ENCODE peak calls at places on chromosome X, in four cellular contexts. H is tibial nerve, B is Caco-2, P is GM23248. X is an unnamed sample.

GRCh38 chrX:30414144-30414543 is 105.0 kb upstream of the NR0B1 start:
- DNase-seq in H (no peak), B (no peak), P (no peak), X (no peak)

GRCh38 chrX:47179221-47179927 is 14.3 kb upstream of the UBA1 start:
- DNase-seq in H (no peak), B (no peak), P (peak; percentile 78), X (no peak)

GRCh38 chrX:43975747-43976146 is 2.6 kb upstream of the NDP start:
- DNase-seq in H (no peak), B (no peak), P (no peak), X (no peak)

GRCh38 chrX:101619336-101619735 is 1.5 kb upstream of the ARMCX6 start:
- DNase-seq in H (no peak), B (no peak), P (no peak), X (no peak)

GRCh38 chrX:642436-643210 is 12.0 kb downstream of the SHOX start:
- DNase-seq in H (no peak), B (no peak), P (no peak), X (no peak)

GRCh38 chrX:38149016-38149415 is 71.7 kb downstream of the SRPX start:
- DNase-seq in H (no peak), B (no peak), P (no peak), X (no peak)

GRCh38 chrX:132219343-132219768 is at the start of gene RAP2C:
- DNase-seq in H (peak; percentile 80), B (peak; percentile 74), P (peak; percentile 81), X (peak; percentile 16)

GRCh38 chrX:19611636-19612376 is 96.5 kb upstream of the MAP3K15 start:
- DNase-seq in H (no peak), B (no peak), P (no peak), X (no peak)

GRCh38 chrX:25012433-25012735 is 3.4 kb downstream of the ARX start:
- DNase-seq in H (no peak), B (no peak), P (peak; percentile 24), X (no peak)

GRCh38 chrX:51336584-51336983 is 4.0 kb downstream of the NUDT10 start:
- DNase-seq in H (peak; percentile 5), B (peak; percentile 27), P (peak; percentile 62), X (no peak)

GRCh38 chrX:68697465-68698125 is 50.1 kb downstream of the STARD8 start:
- DNase-seq in H (no peak), B (no peak), P (no peak), X (no peak)

GRCh38 chrX:68698955-68699354 is 51.5 kb downstream of the STARD8 start:
- DNase-seq in H (no peak), B (peak; percentile 66), P (no peak), X (no peak)

GRCh38 chrX:68697036-68697435 is 49.6 kb downstream of the STARD8 start:
- DNase-seq in H (no peak), B (no peak), P (no peak), X (no peak)

GRCh38 chrX:68703369-68703768 is 55.9 kb downstream of the STARD8 start:
- DNase-seq in H (no peak), B (no peak), P (no peak), X (no peak)

GRCh38 chrX:68699960-68700746 is 52.7 kb downstream of the STARD8 start:
- DNase-seq in H (no peak), B (no peak), P (peak; percentile 81), X (no peak)
- H3K4me1 ChIP-seq in H (peaks cover 10% of the 10 kb centered on the region), B (no peaks in the 10 kb centered on the region), P (peaks cover 15% of the 10 kb centered on the region), X (peaks cover 3% of the 10 kb centered on the region)

DNA sequence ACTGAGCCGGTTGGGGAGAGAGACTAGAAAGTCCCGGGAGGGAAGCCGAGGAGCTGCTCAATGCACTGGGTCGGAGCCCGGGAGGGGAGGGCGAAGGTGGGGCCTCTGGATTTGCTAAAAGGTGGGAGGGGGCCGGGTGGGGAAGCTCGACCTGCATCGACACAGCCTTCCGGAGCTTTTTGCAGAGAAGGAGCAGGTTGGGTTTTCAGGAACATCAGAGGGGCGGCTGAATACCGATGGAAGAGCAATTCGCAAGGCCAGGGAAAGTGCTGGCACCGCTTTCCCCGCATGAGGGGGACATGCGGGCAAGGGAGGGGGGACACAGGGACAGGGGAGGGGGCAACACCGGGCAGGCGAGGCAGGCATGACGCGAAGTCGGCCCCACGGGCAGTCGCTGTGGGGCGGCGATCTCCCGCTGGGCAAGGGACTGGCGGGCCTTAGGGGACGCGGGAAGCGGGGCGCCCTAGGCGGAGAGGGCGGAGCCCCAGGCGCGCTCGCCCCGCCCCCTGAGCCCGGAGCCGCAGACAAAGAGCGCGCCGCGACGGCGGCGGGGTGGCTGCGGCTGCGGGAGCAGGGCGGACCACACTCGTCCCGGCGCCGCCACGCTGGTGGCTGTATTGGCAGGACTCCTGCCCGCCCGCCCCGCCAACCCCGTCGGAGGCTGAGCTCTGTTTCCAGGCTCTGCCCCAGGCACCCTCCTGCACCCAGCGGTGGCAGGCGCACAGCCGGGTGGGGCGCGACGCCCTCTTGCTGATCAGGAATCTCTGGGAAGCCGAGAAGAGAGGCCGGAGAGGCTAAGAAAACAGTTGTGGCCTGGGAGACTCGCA is 11.6 kb downstream of the PDZD4 start:
- DNase-seq in H (no peak), B (no peak), P (peak; percentile 43), X (no peak)
- H3K4me3 ChIP-seq in H (peak overlapping the region; percentile 28), B (peak overlapping the region; percentile 46), P (peak overlapping the region; percentile 57), X (peak overlapping the region; percentile 24)

GRCh38 chrX:104330966-104331365 is 76.2 kb upstream of the ESX1 start:
- DNase-seq in H (no peak), B (no peak), P (peak; percentile 71), X (no peak)
- H3K4me1 ChIP-seq in H (no peaks in the 10 kb centered on the region), B (no peaks in the 10 kb centered on the region), P (peaks cover 51% of the 10 kb centered on the region), X (no peaks in the 10 kb centered on the region)

DNA sequence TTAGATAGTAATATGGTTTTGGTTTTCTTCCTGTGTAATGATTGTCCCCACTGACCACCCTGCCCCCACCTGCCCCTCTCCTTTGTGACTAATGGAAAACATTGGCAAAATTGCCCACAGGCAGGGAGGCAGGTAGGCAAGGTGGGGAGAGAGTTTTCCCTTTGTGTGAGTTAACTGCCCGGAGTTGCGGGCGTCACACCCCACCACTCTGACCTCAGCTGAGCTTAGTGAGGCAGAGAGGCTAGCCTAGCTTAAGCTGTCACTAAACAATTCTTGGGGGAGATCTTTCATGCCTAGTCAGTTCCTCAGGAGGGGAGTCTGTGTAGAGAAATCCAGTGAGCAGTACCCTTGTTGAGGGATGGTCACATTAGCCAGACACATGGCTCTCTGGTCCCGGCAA is 245.3 kb downstream of the BCOR start:
- DNase-seq in H (no peak), B (no peak), P (no peak), X (no peak)
- H3K4me3 ChIP-seq in H (no peak overlapping the region), B (no peak overlapping the region), P (no peak overlapping the region), X (no peak overlapping the region)

DNA sequence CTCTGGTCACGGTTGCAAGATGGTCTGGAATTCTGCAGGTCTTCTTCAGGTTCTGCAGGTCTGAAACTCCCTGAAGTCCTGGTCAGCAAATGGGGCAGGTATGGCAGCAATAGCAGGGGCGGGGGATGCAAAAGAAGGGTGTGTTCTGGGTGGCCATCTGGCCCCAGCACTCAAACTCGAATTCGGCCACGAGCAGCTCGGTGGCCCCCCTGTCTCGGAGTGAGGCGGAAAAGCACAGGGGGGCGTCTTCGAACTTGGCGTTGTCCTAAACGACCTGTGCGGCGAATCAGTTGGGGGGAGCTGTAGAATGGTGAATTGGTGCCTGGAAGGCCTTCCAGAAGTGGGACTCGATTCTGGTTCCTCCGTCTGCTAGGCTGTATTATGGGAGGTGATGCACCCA is 2.1 kb downstream of the RTL5 start:
- DNase-seq in H (no peak), B (no peak), P (no peak), X (no peak)
- H3K4me1 ChIP-seq in H (peaks cover 45% of the 10 kb centered on the region), B (no peaks in the 10 kb centered on the region), P (peaks cover 8% of the 10 kb centered on the region), X (peaks cover 8% of the 10 kb centered on the region)

DNA sequence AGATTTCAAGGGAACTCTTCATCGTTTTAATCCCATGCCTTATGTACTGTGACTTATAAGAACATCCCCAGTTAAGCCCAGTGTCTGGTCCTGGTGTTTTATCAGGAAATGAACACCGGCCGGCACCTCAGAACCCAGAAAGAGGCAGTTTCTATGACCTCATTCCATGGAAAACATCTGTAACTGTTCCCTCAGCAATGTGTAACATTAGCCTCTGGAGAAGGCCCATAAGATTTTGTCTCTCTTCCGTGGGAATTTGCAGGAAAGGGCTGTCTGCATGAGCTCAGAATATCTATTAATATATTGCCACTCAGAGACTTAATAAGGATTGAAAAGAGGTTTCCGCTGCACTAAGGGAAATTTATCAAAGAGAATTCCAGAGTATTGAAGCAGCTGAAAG is 3.1 kb upstream of the TCEANC start:
- DNase-seq in H (no peak), B (no peak), P (peak; percentile 63), X (no peak)
- H3K4me3 ChIP-seq in H (no peak overlapping the region), B (no peak overlapping the region), P (no peak overlapping the region), X (no peak overlapping the region)

GRCh38 chrX:13001097-13001496 is 26.2 kb downstream of the TMSB4X start:
- DNase-seq in H (no peak), B (no peak), P (no peak), X (no peak)
- H3K4me1 ChIP-seq in H (peaks cover 42% of the 10 kb centered on the region), B (peaks cover 22% of the 10 kb centered on the region), P (peaks cover 8% of the 10 kb centered on the region), X (peaks cover 37% of the 10 kb centered on the region)

X was measured in esophagus squamous epithelium.